ENCODE peak calls at places on chromosomes 16 and 17, in seven cellular contexts. One of them, this sample, is unnamed.
A peak's percentile ranks its signal among the peaks of the same experiment; 100 is the strongest.

GRCh38 chr17:56292010-56292409 is 138.7 kb downstream of the ANKFN1 start:
- DNase-seq in coronary artery: no peak
- DNase-seq in left lung: no peak
- DNase-seq in AG10803: peak; percentile 76
- DNase-seq in BJ: no peak
- DNase-seq in PC-9: no peak
- DNase-seq in bronchial epithelial cell: peak; percentile 61
- DNase-seq in this sample: peak; percentile 7

GRCh38 chr17:21213005-21213404 is 956 bp downstream of the TMEM11 start:
- DNase-seq in coronary artery: no peak
- DNase-seq in left lung: no peak
- DNase-seq in AG10803: no peak
- DNase-seq in BJ: no peak
- DNase-seq in PC-9: no peak
- DNase-seq in bronchial epithelial cell: no peak
- DNase-seq in this sample: no peak

GRCh38 chr16:4624827-4625616 is 396 bp downstream of the MGRN1 start:
- DNase-seq in coronary artery: no peak
- DNase-seq in left lung: peak; percentile 94
- DNase-seq in AG10803: peak; percentile 72
- DNase-seq in BJ: no peak
- DNase-seq in PC-9: no peak
- DNase-seq in bronchial epithelial cell: peak; percentile 33
- DNase-seq in this sample: peak; percentile 75

GRCh38 chr17:76726231-76726765 is at the start of gene JMJD6:
- DNase-seq in coronary artery: peak; percentile 99
- DNase-seq in left lung: peak; percentile 98
- DNase-seq in AG10803: peak; percentile 97
- DNase-seq in BJ: peak; percentile 81
- DNase-seq in PC-9: peak; percentile 79
- DNase-seq in bronchial epithelial cell: peak; percentile 86
- DNase-seq in this sample: peak; percentile 97

GRCh38 chr17:44850025-44850424 is 2.3 kb downstream of the HIGD1B start:
- DNase-seq in coronary artery: no peak
- DNase-seq in left lung: no peak
- DNase-seq in AG10803: no peak
- DNase-seq in BJ: no peak
- DNase-seq in PC-9: no peak
- DNase-seq in bronchial epithelial cell: no peak
- DNase-seq in this sample: no peak

GRCh38 chr17:36899250-36900129 is 37.8 kb upstream of the LHX1 start:
- DNase-seq in coronary artery: no peak
- DNase-seq in left lung: no peak
- DNase-seq in AG10803: no peak
- DNase-seq in BJ: no peak
- DNase-seq in PC-9: no peak
- DNase-seq in bronchial epithelial cell: no peak
- DNase-seq in this sample: no peak

GRCh38 chr16:2468142-2468724 is 2.9 kb upstream of the NTN3 start:
- DNase-seq in coronary artery: no peak
- DNase-seq in left lung: no peak
- DNase-seq in AG10803: no peak
- DNase-seq in BJ: no peak
- DNase-seq in PC-9: peak; percentile 51
- DNase-seq in bronchial epithelial cell: peak; percentile 69
- DNase-seq in this sample: no peak

GRCh38 chr16:90020838-90021382 is 1.7 kb upstream of the DBNDD1 start:
- DNase-seq in coronary artery: no peak
- DNase-seq in left lung: no peak
- DNase-seq in AG10803: peak; percentile 3
- DNase-seq in BJ: no peak
- DNase-seq in PC-9: peak; percentile 53
- DNase-seq in bronchial epithelial cell: no peak
- DNase-seq in this sample: peak; percentile 35

GRCh38 chr16:68083239-68083781 is 1.9 kb upstream of the NFATC3 start:
- DNase-seq in coronary artery: no peak
- DNase-seq in left lung: no peak
- DNase-seq in AG10803: no peak
- DNase-seq in BJ: no peak
- DNase-seq in PC-9: no peak
- DNase-seq in bronchial epithelial cell: no peak
- DNase-seq in this sample: no peak

GRCh38 chr17:73652886-73653480 is 8.7 kb upstream of the SDK2 start:
- DNase-seq in coronary artery: peak; percentile 14
- DNase-seq in left lung: no peak
- DNase-seq in AG10803: no peak
- DNase-seq in BJ: no peak
- DNase-seq in PC-9: no peak
- DNase-seq in bronchial epithelial cell: no peak
- DNase-seq in this sample: no peak

GRCh38 chr17:81403671-81404534 is 8.6 kb downstream of the BAHCC1 start:
- DNase-seq in coronary artery: no peak
- DNase-seq in left lung: no peak
- DNase-seq in AG10803: peak; percentile 55
- DNase-seq in BJ: no peak
- DNase-seq in PC-9: no peak
- DNase-seq in bronchial epithelial cell: no peak
- DNase-seq in this sample: peak; percentile 43

GRCh38 chr16:21104124-21104860 is 46.4 kb downstream of the DNAH3 start:
- DNase-seq in coronary artery: no peak
- DNase-seq in left lung: no peak
- DNase-seq in AG10803: peak; percentile 70
- DNase-seq in BJ: peak; percentile 36
- DNase-seq in PC-9: no peak
- DNase-seq in bronchial epithelial cell: no peak
- DNase-seq in this sample: peak; percentile 49

GRCh38 chr16:80459331-80459777 is 81.4 kb upstream of the DYNLRB2 start:
- DNase-seq in coronary artery: no peak
- DNase-seq in left lung: no peak
- DNase-seq in AG10803: peak; percentile 57
- DNase-seq in BJ: no peak
- DNase-seq in PC-9: no peak
- DNase-seq in bronchial epithelial cell: no peak
- DNase-seq in this sample: peak; percentile 16

GRCh38 chr17:59844884-59845594 is 47.7 kb downstream of the TUBD1 start:
- DNase-seq in coronary artery: no peak
- DNase-seq in left lung: no peak
- DNase-seq in AG10803: peak; percentile 70
- DNase-seq in BJ: no peak
- DNase-seq in PC-9: peak; percentile 58
- DNase-seq in bronchial epithelial cell: peak; percentile 60
- DNase-seq in this sample: peak; percentile 77

GRCh38 chr17:50939795-50940684 is 73.9 kb upstream of the TOB1 start:
- DNase-seq in coronary artery: no peak
- DNase-seq in left lung: peak; percentile 68
- DNase-seq in AG10803: no peak
- DNase-seq in BJ: no peak
- DNase-seq in PC-9: peak; percentile 31
- DNase-seq in bronchial epithelial cell: no peak
- DNase-seq in this sample: no peak

GRCh38 chr17:46818319-46818928 is at the start of gene WNT3:
- DNase-seq in coronary artery: no peak
- DNase-seq in left lung: peak; percentile 83
- DNase-seq in AG10803: no peak
- DNase-seq in BJ: no peak
- DNase-seq in PC-9: no peak
- DNase-seq in bronchial epithelial cell: no peak
- DNase-seq in this sample: no peak

GRCh38 chr16:72210571-72210970 is 38.6 kb upstream of the PMFBP1 start:
- DNase-seq in coronary artery: no peak
- DNase-seq in left lung: no peak
- DNase-seq in AG10803: no peak
- DNase-seq in BJ: no peak
- DNase-seq in PC-9: no peak
- DNase-seq in bronchial epithelial cell: no peak
- DNase-seq in this sample: no peak

GRCh38 chr16:25256821-25257503 is 683 bp downstream of the ZKSCAN2 start:
- DNase-seq in coronary artery: peak; percentile 92
- DNase-seq in left lung: no peak
- DNase-seq in AG10803: peak; percentile 31
- DNase-seq in BJ: no peak
- DNase-seq in PC-9: no peak
- DNase-seq in bronchial epithelial cell: peak; percentile 7
- DNase-seq in this sample: no peak

GRCh38 chr16:56916571-56917403 is 15.2 kb upstream of the HERPUD1 start:
- DNase-seq in coronary artery: no peak
- DNase-seq in left lung: no peak
- DNase-seq in AG10803: no peak
- DNase-seq in BJ: no peak
- DNase-seq in PC-9: no peak
- DNase-seq in bronchial epithelial cell: no peak
- DNase-seq in this sample: no peak

GRCh38 chr16:85449195-85449884 is 163.8 kb upstream of the GSE1 start:
- DNase-seq in coronary artery: no peak
- DNase-seq in left lung: no peak
- DNase-seq in AG10803: no peak
- DNase-seq in BJ: no peak
- DNase-seq in PC-9: no peak
- DNase-seq in bronchial epithelial cell: no peak
- DNase-seq in this sample: no peak
- H3K4me3 ChIP-seq in coronary artery: no peak overlapping the region
- H3K4me3 ChIP-seq in left lung: no peak overlapping the region
- H3K4me3 ChIP-seq in AG10803: no peak overlapping the region
- H3K4me3 ChIP-seq in BJ: no peak overlapping the region
- H3K4me3 ChIP-seq in PC-9: no peak overlapping the region
- H3K4me3 ChIP-seq in bronchial epithelial cell: no peak overlapping the region
- H3K4me3 ChIP-seq in this sample: no peak overlapping the region

DNA sequence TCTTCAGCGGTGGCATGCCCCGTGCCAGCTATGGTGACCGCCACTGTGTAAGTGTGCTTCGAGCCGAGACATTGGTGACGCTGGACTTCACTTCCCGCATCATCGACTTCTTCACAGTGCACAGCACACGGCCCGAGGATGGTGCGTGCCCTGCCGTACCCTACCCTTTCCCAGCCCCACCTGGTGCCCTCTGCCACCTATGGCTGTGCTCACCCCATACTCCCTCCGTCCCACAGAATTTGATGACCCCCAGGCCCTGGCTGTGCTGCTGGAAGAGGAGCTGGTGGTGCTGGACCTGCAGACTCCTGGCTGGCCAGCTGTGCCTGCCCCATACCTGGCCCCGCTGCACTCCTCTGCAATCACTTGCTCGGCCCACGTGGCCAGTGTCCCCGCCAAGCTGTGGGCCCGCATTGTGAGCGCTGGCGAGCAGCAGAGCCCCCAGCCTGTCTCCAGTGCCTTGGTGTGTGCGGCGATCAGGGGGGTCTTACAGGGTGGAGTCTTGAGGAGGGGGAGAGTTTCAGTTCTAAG is 9.5 kb downstream of the LLGL1 start:
- DNase-seq in coronary artery: no peak
- DNase-seq in left lung: no peak
- DNase-seq in AG10803: no peak
- DNase-seq in BJ: no peak
- DNase-seq in PC-9: no peak
- DNase-seq in bronchial epithelial cell: no peak
- DNase-seq in this sample: no peak
- TF ChIP-seq CTCF in coronary artery: no peak
- TF ChIP-seq CTCF in left lung: no peak
- TF ChIP-seq CTCF in AG10803: no peak
- TF ChIP-seq CTCF in BJ: no peak
- TF ChIP-seq CTCF in PC-9: no peak
- TF ChIP-seq CTCF in bronchial epithelial cell: no peak
- TF ChIP-seq CTCF in this sample: no peak

GRCh38 chr17:62178579-62178978 is 113.5 kb upstream of the MED13 start:
- DNase-seq in coronary artery: no peak
- DNase-seq in left lung: no peak
- DNase-seq in AG10803: peak; percentile 8
- DNase-seq in BJ: no peak
- DNase-seq in PC-9: peak; percentile 63
- DNase-seq in bronchial epithelial cell: peak; percentile 72
- DNase-seq in this sample: peak; percentile 14

GRCh38 chr17:62179525-62180161 is 114.6 kb upstream of the MED13 start:
- DNase-seq in coronary artery: no peak
- DNase-seq in left lung: no peak
- DNase-seq in AG10803: peak; percentile 18
- DNase-seq in BJ: no peak
- DNase-seq in PC-9: peak; percentile 83
- DNase-seq in bronchial epithelial cell: peak; percentile 87
- DNase-seq in this sample: peak; percentile 56

DNA sequence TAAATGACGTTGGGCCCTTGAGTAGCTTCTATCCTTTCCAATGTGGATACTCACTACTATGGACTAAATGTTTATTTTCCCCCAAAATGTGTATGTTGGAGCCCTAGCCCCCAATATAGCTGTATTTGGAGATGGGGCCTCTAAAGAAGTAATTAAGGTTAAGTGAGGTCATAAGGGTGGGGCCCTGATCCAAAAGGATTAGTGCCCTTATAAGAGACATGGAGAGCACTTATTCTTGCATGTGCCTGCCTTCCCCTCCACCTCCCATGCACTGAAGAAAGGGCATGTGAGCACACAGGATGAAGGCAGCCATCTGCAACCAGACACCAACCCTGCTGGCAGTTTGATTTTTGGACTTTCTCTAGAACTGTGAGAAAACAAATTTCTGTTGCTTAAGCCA is 115.7 kb upstream of the MED13 start:
- DNase-seq in coronary artery: no peak
- DNase-seq in left lung: no peak
- DNase-seq in AG10803: no peak
- DNase-seq in BJ: no peak
- DNase-seq in PC-9: no peak
- DNase-seq in bronchial epithelial cell: no peak
- DNase-seq in this sample: no peak
- H3K4me3 ChIP-seq in coronary artery: no peak overlapping the region
- H3K4me3 ChIP-seq in left lung: no peak overlapping the region
- H3K4me3 ChIP-seq in AG10803: no peak overlapping the region
- H3K4me3 ChIP-seq in BJ: no peak overlapping the region
- H3K4me3 ChIP-seq in PC-9: no peak overlapping the region
- H3K4me3 ChIP-seq in bronchial epithelial cell: no peak overlapping the region
- H3K4me3 ChIP-seq in this sample: no peak overlapping the region

DNA sequence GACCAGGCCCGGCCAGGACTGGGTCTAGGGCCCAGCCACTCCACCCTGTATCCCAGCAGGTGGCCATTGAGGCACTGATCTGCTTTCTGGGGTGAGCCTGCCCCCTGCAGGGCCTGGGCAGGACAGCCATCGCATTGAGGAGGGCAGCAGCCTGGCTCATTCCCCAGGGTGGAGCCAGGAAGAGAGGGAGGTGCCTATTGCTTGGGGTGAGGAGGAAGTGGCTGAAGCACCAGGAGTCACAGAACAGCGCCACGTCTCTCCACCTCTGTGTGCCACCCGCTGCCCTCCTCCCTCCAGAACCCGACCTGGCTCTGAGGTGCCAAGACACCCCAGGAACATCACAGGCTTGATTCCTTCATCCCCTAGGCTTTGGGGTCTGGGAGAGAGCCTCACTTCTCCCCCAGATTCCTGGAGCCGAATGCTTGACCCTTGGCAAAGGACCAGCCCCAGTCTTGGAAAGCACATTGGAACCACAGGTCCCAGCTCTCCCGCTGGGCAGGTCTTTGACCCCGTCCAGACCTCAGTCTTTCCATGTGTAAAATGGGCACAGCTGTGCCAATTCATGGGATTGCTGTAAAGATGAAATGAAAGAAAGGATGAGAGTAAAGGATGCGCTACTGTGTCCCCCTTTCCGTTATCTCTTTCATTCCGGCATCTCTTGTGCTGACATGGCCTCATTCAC is 7.2 kb upstream of the KRT36 start:
- DNase-seq in coronary artery: no peak
- DNase-seq in left lung: peak; percentile 91
- DNase-seq in AG10803: peak; percentile 86
- DNase-seq in BJ: peak; percentile 51
- DNase-seq in PC-9: peak; percentile 87
- DNase-seq in bronchial epithelial cell: peak; percentile 87
- DNase-seq in this sample: peak; percentile 89
- TF ChIP-seq CTCF in coronary artery: peak; percentile 18
- TF ChIP-seq CTCF in left lung: peak; percentile 70
- TF ChIP-seq CTCF in AG10803: peak; percentile 84
- TF ChIP-seq CTCF in BJ: peak; percentile 91
- TF ChIP-seq CTCF in PC-9: peak; percentile 86
- TF ChIP-seq CTCF in bronchial epithelial cell: peak; percentile 97
- TF ChIP-seq CTCF in this sample: peak; percentile 96

GRCh38 chr17:42136654-42137051 is 14.0 kb downstream of the HSPB9 start:
- DNase-seq in coronary artery: no peak
- DNase-seq in left lung: no peak
- DNase-seq in AG10803: no peak
- DNase-seq in BJ: no peak
- DNase-seq in PC-9: no peak
- DNase-seq in bronchial epithelial cell: no peak
- DNase-seq in this sample: no peak
- H3K4me3 ChIP-seq in coronary artery: no peak overlapping the region
- H3K4me3 ChIP-seq in left lung: no peak overlapping the region
- H3K4me3 ChIP-seq in AG10803: no peak overlapping the region
- H3K4me3 ChIP-seq in BJ: no peak overlapping the region
- H3K4me3 ChIP-seq in PC-9: no peak overlapping the region
- H3K4me3 ChIP-seq in bronchial epithelial cell: no peak overlapping the region
- H3K4me3 ChIP-seq in this sample: no peak overlapping the region